ENCODE peak calls at places on chromosomes 16 and 17, in ten cellular contexts. A is cardiac fibroblast; N is effector memory CD4-positive, alpha-beta T cell; Z is GM03348; P is neural progenitor cell; Y is BJ; D is EL; E is ureter; R is GM23248; C is nucleus accumbens. J is an unnamed sample.

GRCh38 chr17:77405867-77406513 is 265.2 kb downstream of the SEC14L1 start:
- DNase-seq in Z (no peak), C (no peak), E (no peak), R (no peak), D (no peak), A (no peak), N (no peak), Y (no peak), P (no peak), J (no peak)

GRCh38 chr17:69141802-69142472 is at the start of gene ABCA6:
- DNase-seq in Z (peak), A (peak), R (peak), P (no peak), E (no peak), N (no peak), D (peak), Y (peak), C (no peak), J (no peak)

GRCh38 chr17:44557653-44558285 is 485 bp downstream of the FZD2 start:
- DNase-seq in E (no peak), C (no peak), N (no peak), R (peak), P (peak), Z (peak), A (peak), Y (no peak), D (peak), J (peak)

GRCh38 chr17:71063127-71063526 is 893.8 kb downstream of the KCNJ2 start:
- DNase-seq in P (no peak), R (no peak), A (no peak), N (no peak), E (no peak), C (no peak), Y (no peak), Z (no peak), D (no peak), J (no peak)

GRCh38 chr17:59372138-59372751 is 40.8 kb downstream of the YPEL2 start:
- DNase-seq in D (no peak), A (peak), R (peak), N (no peak), Z (peak), Y (peak), E (peak), P (no peak), C (no peak), J (no peak)

GRCh38 chr16:7315813-7316212 is 16.8 kb upstream of the RBFOX1 start:
- DNase-seq in P (no peak), Z (no peak), Y (no peak), C (no peak), A (no peak), N (no peak), R (no peak), E (no peak), D (no peak), J (no peak)

GRCh38 chr16:67546761-67547422 is 15.4 kb upstream of the CTCF start:
- DNase-seq in E (peak), P (peak), R (peak), Y (no peak), A (peak), Z (peak), D (peak), C (no peak), N (peak), J (peak)

GRCh38 chr16:82824408-82824807 is 197.6 kb downstream of the CDH13 start:
- DNase-seq in P (no peak), R (no peak), C (no peak), Z (no peak), Y (no peak), A (peak), N (no peak), D (peak), E (no peak), J (no peak)

GRCh38 chr16:53224932-53225533 is 170.2 kb downstream of the CHD9 start:
- DNase-seq in N (no peak), R (peak), Y (no peak), D (peak), Z (no peak), E (no peak), P (no peak), A (peak), C (no peak), J (no peak)

J was measured in mesothelial cell of epicardium.